ENCODE peak calls at places on chromosomes 4 and X, in eight cellular contexts. R is neural progenitor cell, N is cardiac fibroblast, X is kidney epithelial cell, Z is endodermal cell, D is A549, Y is HL-60, O is kidney. J is an unnamed sample.

GRCh38 chr4:52035190-52035589 is 2.9 kb downstream of the SGCB start:
- DNase-seq in R (no peak), N (no peak), X (no peak), Z (no peak), D (no peak), Y (no peak), O (no peak), J (no peak)

GRCh38 chr4:11451720-11452119 is 23.0 kb upstream of the HS3ST1 start:
- DNase-seq in R (no peak), N (no peak), X (no peak), Z (no peak), D (no peak), Y (no peak), O (no peak), J (no peak)

GRCh38 chrX:5341902-5342301 is 886.8 kb downstream of the NLGN4X start:
- DNase-seq in R (no peak), N (no peak), X (no peak), Z (no peak), D (no peak), Y (no peak), O (no peak), J (no peak)

GRCh38 chr4:78652282-78652876 is 100.8 kb downstream of the ANXA3 start:
- DNase-seq in R (no peak), N (peak; percentile 85), X (no peak), Z (no peak), D (no peak), Y (no peak), O (no peak), J (no peak)

GRCh38 chr4:74098628-74098995 is 383 bp downstream of the CXCL2 start:
- DNase-seq in R (no peak), N (peak; percentile 65), X (no peak), Z (peak; percentile 71), D (no peak), Y (no peak), O (peak; percentile 74), J (no peak)

GRCh38 chr4:89998350-89999098 is 103.9 kb downstream of the MMRN1 start:
- DNase-seq in R (peak; percentile 25), N (no peak), X (no peak), Z (no peak), D (no peak), Y (no peak), O (no peak), J (no peak)

GRCh38 chr4:66736593-66736992 is 808.7 kb downstream of the CENPC start:
- DNase-seq in R (peak; percentile 63), N (no peak), X (no peak), Z (no peak), D (no peak), Y (no peak), O (no peak), J (no peak)

GRCh38 chr4:108001540-108001939 is 11.9 kb downstream of the HADH start:
- DNase-seq in R (no peak), N (no peak), X (no peak), Z (no peak), D (no peak), Y (no peak), O (no peak), J (no peak)

GRCh38 chrX:103687696-103688191 is 1.2 kb upstream of the MORF4L2 start:
- DNase-seq in R (peak; percentile 89), N (peak; percentile 86), X (peak; percentile 37), Z (peak; percentile 94), D (peak; percentile 85), Y (peak; percentile 38), O (peak; percentile 73), J (peak; percentile 71)

DNA sequence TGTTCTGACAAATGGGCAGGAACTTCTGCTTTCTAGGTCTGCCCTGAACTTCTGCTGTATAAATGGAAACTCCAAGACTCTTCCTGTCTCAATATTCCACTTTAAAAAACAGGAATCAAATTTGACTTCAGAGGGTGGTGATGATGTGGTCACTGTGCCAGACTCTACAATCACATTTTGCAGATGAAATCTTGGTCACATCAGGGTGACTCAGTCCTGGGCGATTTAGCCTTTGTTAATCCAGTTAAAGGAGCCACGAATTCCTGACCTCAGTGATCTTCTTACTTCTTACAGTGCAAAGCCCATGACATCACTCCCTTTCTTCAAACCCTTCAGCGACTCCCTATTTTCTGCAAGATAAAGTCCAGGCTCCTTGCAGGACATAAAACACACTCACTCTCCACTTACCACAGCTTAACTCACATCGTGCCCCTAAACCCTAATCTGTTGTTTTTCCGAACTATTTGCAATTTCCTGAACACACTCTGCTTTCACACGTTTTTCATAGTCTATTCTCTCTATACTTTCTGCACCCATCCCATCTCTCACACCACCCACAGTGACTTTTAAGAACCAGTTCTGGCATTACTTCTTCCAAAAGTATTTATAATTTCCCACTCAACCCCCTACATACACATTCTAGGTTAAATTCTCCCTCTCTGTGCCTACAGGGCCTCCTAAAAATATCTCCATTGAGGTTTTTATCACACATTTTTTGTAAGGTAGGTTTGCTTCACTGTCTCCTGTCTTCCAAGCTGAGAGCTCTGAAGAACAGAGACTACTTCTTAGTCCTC is 11.1 kb downstream of the GASK1B start:
- DNase-seq in R (peak; percentile 17), N (peak; percentile 91), X (peak; percentile 93), Z (no peak), D (peak; percentile 64), Y (no peak), O (no peak), J (no peak)
- H3K4me3 ChIP-seq in R (no peak overlapping the region), N (no peak overlapping the region), X (no peak overlapping the region), Z (no peak overlapping the region), D (no peak overlapping the region), Y (no peak overlapping the region), O (no peak overlapping the region), J (no peak overlapping the region)

GRCh38 chrX:97860206-97860605 is 976.5 kb downstream of the RPA4 start:
- DNase-seq in R (no peak), N (no peak), X (peak; percentile 35), Z (no peak), D (no peak), Y (no peak), O (no peak), J (no peak)
- H3K4me3 ChIP-seq in R (no peak overlapping the region), N (no peak overlapping the region), X (no peak overlapping the region), Z (no peak overlapping the region), D (no peak overlapping the region), Y (no peak overlapping the region), O (no peak overlapping the region), J (no peak overlapping the region)

GRCh38 chrX:2401201-2401589 is 99.6 kb downstream of the DHRSX start:
- DNase-seq in R (no peak), N (no peak), X (no peak), Z (no peak), D (no peak), Y (no peak), O (no peak), J (no peak)
- H3K4me3 ChIP-seq in R (no peak overlapping the region), N (no peak overlapping the region), X (no peak overlapping the region), Z (no peak overlapping the region), D (no peak overlapping the region), Y (no peak overlapping the region), O (no peak overlapping the region), J (no peak overlapping the region)

GRCh38 chrX:15151267-15152196 is 118.4 kb downstream of the ASB9 start:
- DNase-seq in R (no peak), N (no peak), X (no peak), Z (no peak), D (no peak), Y (no peak), O (no peak), J (no peak)
- H3K4me3 ChIP-seq in R (no peak overlapping the region), N (no peak overlapping the region), X (no peak overlapping the region), Z (no peak overlapping the region), D (no peak overlapping the region), Y (no peak overlapping the region), O (no peak overlapping the region), J (no peak overlapping the region)

GRCh38 chrX:16867947-16868346 is 2.2 kb downstream of the RBBP7 start:
- DNase-seq in R (no peak), N (no peak), X (no peak), Z (no peak), D (no peak), Y (no peak), O (no peak), J (no peak)
- H3K4me3 ChIP-seq in R (peak overlapping the region; percentile 91), N (no peak overlapping the region), X (no peak overlapping the region), Z (peak overlapping the region; percentile 88), D (peak overlapping the region; percentile 81), Y (peak overlapping the region; percentile 67), O (no peak overlapping the region), J (no peak overlapping the region)